ENCODE peak calls at places on chromosome 1, in ten cellular contexts. One of them, this sample, is unnamed.

GRCh38 chr1:113747376-113747775 is 11.9 kb downstream of the PHTF1 start:
- DNase-seq in neural crest cell: no peak
- DNase-seq in fibroblast of pulmonary artery: peak
- DNase-seq in adrenal gland: no peak
- DNase-seq in HS-27A: peak
- DNase-seq in T-helper 17 cell: no peak
- DNase-seq in retinal pigment epithelial cell: no peak
- DNase-seq in activated effector memory CD4-positive, alpha-beta T cell treated with anti-CD3 and anti-CD28 coated beads, Interleukin-2, amount 50 U/mL, for 16 hours: no peak
- DNase-seq in ovary: no peak
- DNase-seq in stimulated activated CD4-positive, alpha-beta T cell treated with anti-CD3 and anti-CD28 coated beads, Interleukin-12 subunit alpha, Interleukin-12 subunit beta, amount 100 ng/mL, for 48 hours: no peak
- DNase-seq in this sample: peak

GRCh38 chr1:200351826-200352549 is 57.8 kb downstream of the ZNF281 start:
- DNase-seq in stimulated activated CD4-positive, alpha-beta T cell treated with anti-CD3 and anti-CD28 coated beads, Interleukin-12 subunit alpha, Interleukin-12 subunit beta, amount 100 ng/mL, for 48 hours: no peak
- DNase-seq in HS-27A: no peak
- DNase-seq in neural crest cell: no peak
- DNase-seq in adrenal gland: no peak
- DNase-seq in T-helper 17 cell: no peak
- DNase-seq in ovary: no peak
- DNase-seq in activated effector memory CD4-positive, alpha-beta T cell treated with anti-CD3 and anti-CD28 coated beads, Interleukin-2, amount 50 U/mL, for 16 hours: no peak
- DNase-seq in fibroblast of pulmonary artery: peak
- DNase-seq in retinal pigment epithelial cell: no peak
- DNase-seq in this sample: peak

GRCh38 chr1:34865981-34866761 is 6.6 kb upstream of the SMIM12 start:
- DNase-seq in ovary: peak
- DNase-seq in retinal pigment epithelial cell: no peak
- DNase-seq in activated effector memory CD4-positive, alpha-beta T cell treated with anti-CD3 and anti-CD28 coated beads, Interleukin-2, amount 50 U/mL, for 16 hours: peak
- DNase-seq in HS-27A: peak
- DNase-seq in adrenal gland: peak
- DNase-seq in fibroblast of pulmonary artery: peak
- DNase-seq in stimulated activated CD4-positive, alpha-beta T cell treated with anti-CD3 and anti-CD28 coated beads, Interleukin-12 subunit alpha, Interleukin-12 subunit beta, amount 100 ng/mL, for 48 hours: peak
- DNase-seq in neural crest cell: peak
- DNase-seq in T-helper 17 cell: peak
- DNase-seq in this sample: peak

GRCh38 chr1:153548722-153549695 is at the start of gene S100A3:
- DNase-seq in stimulated activated CD4-positive, alpha-beta T cell treated with anti-CD3 and anti-CD28 coated beads, Interleukin-12 subunit alpha, Interleukin-12 subunit beta, amount 100 ng/mL, for 48 hours: no peak
- DNase-seq in neural crest cell: no peak
- DNase-seq in fibroblast of pulmonary artery: peak
- DNase-seq in retinal pigment epithelial cell: peak
- DNase-seq in HS-27A: peak
- DNase-seq in T-helper 17 cell: no peak
- DNase-seq in activated effector memory CD4-positive, alpha-beta T cell treated with anti-CD3 and anti-CD28 coated beads, Interleukin-2, amount 50 U/mL, for 16 hours: no peak
- DNase-seq in ovary: no peak
- DNase-seq in adrenal gland: peak
- DNase-seq in this sample: peak

GRCh38 chr1:93670141-93670540 is 11.5 kb downstream of the BCAR3 start:
- DNase-seq in ovary: peak
- DNase-seq in T-helper 17 cell: no peak
- DNase-seq in HS-27A: no peak
- DNase-seq in retinal pigment epithelial cell: no peak
- DNase-seq in adrenal gland: peak
- DNase-seq in stimulated activated CD4-positive, alpha-beta T cell treated with anti-CD3 and anti-CD28 coated beads, Interleukin-12 subunit alpha, Interleukin-12 subunit beta, amount 100 ng/mL, for 48 hours: no peak
- DNase-seq in fibroblast of pulmonary artery: peak
- DNase-seq in activated effector memory CD4-positive, alpha-beta T cell treated with anti-CD3 and anti-CD28 coated beads, Interleukin-2, amount 50 U/mL, for 16 hours: no peak
- DNase-seq in neural crest cell: no peak
- DNase-seq in this sample: no peak

GRCh38 chr1:204846546-204846945 is 24.1 kb upstream of the NFASC start:
- DNase-seq in neural crest cell: no peak
- DNase-seq in T-helper 17 cell: no peak
- DNase-seq in activated effector memory CD4-positive, alpha-beta T cell treated with anti-CD3 and anti-CD28 coated beads, Interleukin-2, amount 50 U/mL, for 16 hours: no peak
- DNase-seq in ovary: no peak
- DNase-seq in HS-27A: no peak
- DNase-seq in fibroblast of pulmonary artery: no peak
- DNase-seq in adrenal gland: no peak
- DNase-seq in retinal pigment epithelial cell: no peak
- DNase-seq in stimulated activated CD4-positive, alpha-beta T cell treated with anti-CD3 and anti-CD28 coated beads, Interleukin-12 subunit alpha, Interleukin-12 subunit beta, amount 100 ng/mL, for 48 hours: no peak
- DNase-seq in this sample: no peak

GRCh38 chr1:25257176-25257575 is 9.9 kb upstream of the RSRP1 start:
- DNase-seq in T-helper 17 cell: no peak
- DNase-seq in activated effector memory CD4-positive, alpha-beta T cell treated with anti-CD3 and anti-CD28 coated beads, Interleukin-2, amount 50 U/mL, for 16 hours: no peak
- DNase-seq in ovary: no peak
- DNase-seq in stimulated activated CD4-positive, alpha-beta T cell treated with anti-CD3 and anti-CD28 coated beads, Interleukin-12 subunit alpha, Interleukin-12 subunit beta, amount 100 ng/mL, for 48 hours: no peak
- DNase-seq in fibroblast of pulmonary artery: no peak
- DNase-seq in retinal pigment epithelial cell: no peak
- DNase-seq in adrenal gland: no peak
- DNase-seq in neural crest cell: no peak
- DNase-seq in HS-27A: no peak
- DNase-seq in this sample: no peak

GRCh38 chr1:235319255-235319654 is 8.7 kb downstream of the ARID4B start:
- DNase-seq in T-helper 17 cell: no peak
- DNase-seq in retinal pigment epithelial cell: no peak
- DNase-seq in activated effector memory CD4-positive, alpha-beta T cell treated with anti-CD3 and anti-CD28 coated beads, Interleukin-2, amount 50 U/mL, for 16 hours: no peak
- DNase-seq in adrenal gland: no peak
- DNase-seq in stimulated activated CD4-positive, alpha-beta T cell treated with anti-CD3 and anti-CD28 coated beads, Interleukin-12 subunit alpha, Interleukin-12 subunit beta, amount 100 ng/mL, for 48 hours: no peak
- DNase-seq in neural crest cell: no peak
- DNase-seq in ovary: no peak
- DNase-seq in fibroblast of pulmonary artery: no peak
- DNase-seq in HS-27A: no peak
- DNase-seq in this sample: no peak